ENCODE peak calls at places on chromosomes 4 and X, in five cellular contexts. F, E, O, A and K are unnamed samples.

GRCh38 chr4:110268352-110268751 is 69.9 kb upstream of the ELOVL6 start:
- DNase-seq in A (no peak), O (no peak), E (no peak), F (no peak), K (no peak)

GRCh38 chr4:122010610-122011009 is 58.8 kb upstream of the TRPC3 start:
- DNase-seq in F (no peak), E (no peak), A (no peak), O (peak; percentile 67), K (no peak)

GRCh38 chrX:123731258-123731986 is 1.4 kb downstream of the THOC2 start:
- DNase-seq in E (no peak), O (peak; percentile 25), A (peak; percentile 10), F (no peak), K (no peak)

GRCh38 chr4:41448935-41449334 is 89.0 kb upstream of the LIMCH1 start:
- DNase-seq in E (no peak), O (no peak), F (no peak), A (no peak), K (no peak)

GRCh38 chr4:77859256-77859655 is 3.4 kb upstream of the MRPL1 start:
- DNase-seq in E (no peak), F (no peak), O (no peak), A (no peak), K (no peak)

GRCh38 chr4:111761531-111761930 is 383.7 kb upstream of the FAM241A start:
- DNase-seq in E (no peak), F (no peak), O (no peak), A (no peak), K (no peak)

GRCh38 chrX:130105226-130105625 is 5.1 kb downstream of the ELF4 start:
- DNase-seq in F (no peak), O (no peak), A (no peak), E (no peak), K (no peak)

GRCh38 chrX:38009641-38010040 is 3.3 kb downstream of the SYTL5 start:
- DNase-seq in O (no peak), A (no peak), F (no peak), E (no peak), K (no peak)

GRCh38 chr4:155911905-155912304 is 8.4 kb downstream of the TDO2 start:
- DNase-seq in E (no peak), O (no peak), F (no peak), A (no peak), K (no peak)

GRCh38 chr4:155703486-155704227 is 37.0 kb downstream of the GUCY1A1 start:
- DNase-seq in F (no peak), E (no peak), A (peak; percentile 52), O (peak; percentile 12), K (no peak)

GRCh38 chr4:94743838-94744237 is 13.9 kb upstream of the BMPR1B start:
- DNase-seq in O (no peak), A (no peak), E (no peak), F (no peak), K (no peak)

GRCh38 chr4:20882500-20882899 is 182.2 kb downstream of the PACRGL start:
- DNase-seq in O (no peak), A (no peak), F (no peak), E (no peak), K (no peak)

GRCh38 chr4:52968241-52968640 is 106.1 kb downstream of the RASL11B start:
- DNase-seq in O (no peak), E (no peak), F (no peak), A (no peak), K (no peak)

GRCh38 chr4:161350946-161351345 is 812.9 kb downstream of the FSTL5 start:
- DNase-seq in A (no peak), F (no peak), E (no peak), O (no peak), K (no peak)

GRCh38 chrX:154457491-154458115 is 478 bp upstream of the PLXNA3 start:
- DNase-seq in F (peak; percentile 12), A (peak; percentile 16), O (no peak), E (no peak), K (peak; percentile 60)

GRCh38 chrX:107541244-107541643 is 87.1 kb upstream of the PRPS1 start:
- DNase-seq in F (no peak), O (no peak), A (no peak), E (no peak), K (no peak)